ENCODE peak calls at places on chromosomes 1 and 21, in eight cellular contexts. One of them, this sample, is unnamed. For H3K9me3, the result is how much of the 10 kb centered on the place peaks cover.

GRCh38 chr1:22207605-22208264 is 64.8 kb upstream of the WNT4 start:
- DNase-seq in HCT116: no peak
- DNase-seq in transverse colon: no peak
- DNase-seq in heart right ventricle: no peak
- DNase-seq in endodermal cell: no peak
- DNase-seq in IMR-90: no peak
- DNase-seq in breast epithelium: no peak
- DNase-seq in stomach: no peak
- DNase-seq in this sample: no peak

GRCh38 chr21:21199342-21200102 is 201.3 kb downstream of the NCAM2 start:
- DNase-seq in HCT116: no peak
- DNase-seq in transverse colon: no peak
- DNase-seq in heart right ventricle: no peak
- DNase-seq in endodermal cell: no peak
- DNase-seq in IMR-90: no peak
- DNase-seq in breast epithelium: no peak
- DNase-seq in stomach: no peak
- DNase-seq in this sample: no peak

GRCh38 chr1:177873238-177873637 is 96.6 kb downstream of the SEC16B start:
- DNase-seq in HCT116: no peak
- DNase-seq in transverse colon: no peak
- DNase-seq in heart right ventricle: no peak
- DNase-seq in endodermal cell: no peak
- DNase-seq in IMR-90: peak
- DNase-seq in breast epithelium: no peak
- DNase-seq in stomach: no peak
- DNase-seq in this sample: no peak

GRCh38 chr1:230957580-230957989 is 21.1 kb downstream of the TTC13 start:
- DNase-seq in HCT116: no peak
- DNase-seq in transverse colon: no peak
- DNase-seq in heart right ventricle: no peak
- DNase-seq in endodermal cell: no peak
- DNase-seq in IMR-90: no peak
- DNase-seq in breast epithelium: no peak
- DNase-seq in stomach: no peak
- DNase-seq in this sample: no peak

GRCh38 chr1:167443757-167444156 is 74.6 kb downstream of the CD247 start:
- DNase-seq in HCT116: no peak
- DNase-seq in transverse colon: no peak
- DNase-seq in heart right ventricle: no peak
- DNase-seq in endodermal cell: no peak
- DNase-seq in IMR-90: no peak
- DNase-seq in breast epithelium: no peak
- DNase-seq in stomach: no peak
- DNase-seq in this sample: no peak

GRCh38 chr1:1115136-1115829 is 606 bp downstream of the C1orf159 start:
- DNase-seq in HCT116: no peak
- DNase-seq in transverse colon: peak
- DNase-seq in heart right ventricle: peak
- DNase-seq in endodermal cell: peak
- DNase-seq in IMR-90: no peak
- DNase-seq in breast epithelium: no peak
- DNase-seq in stomach: no peak
- DNase-seq in this sample: no peak

GRCh38 chr21:17612023-17612564 is 607 bp downstream of the BTG3 start:
- DNase-seq in HCT116: no peak
- DNase-seq in transverse colon: peak
- DNase-seq in heart right ventricle: peak
- DNase-seq in endodermal cell: peak
- DNase-seq in IMR-90: peak
- DNase-seq in breast epithelium: peak
- DNase-seq in stomach: peak
- DNase-seq in this sample: peak

GRCh38 chr1:52477876-52478275 is 73.5 kb downstream of the PRPF38A start:
- DNase-seq in HCT116: no peak
- DNase-seq in transverse colon: no peak
- DNase-seq in heart right ventricle: no peak
- DNase-seq in endodermal cell: no peak
- DNase-seq in IMR-90: no peak
- DNase-seq in breast epithelium: no peak
- DNase-seq in stomach: no peak
- DNase-seq in this sample: peak

GRCh38 chr21:42760361-42760970 is 107.0 kb downstream of the PDE9A start:
- DNase-seq in HCT116: no peak
- DNase-seq in transverse colon: no peak
- DNase-seq in heart right ventricle: no peak
- DNase-seq in endodermal cell: no peak
- DNase-seq in IMR-90: no peak
- DNase-seq in breast epithelium: no peak
- DNase-seq in stomach: no peak
- DNase-seq in this sample: no peak

GRCh38 chr1:17250601-17251000 is 1.7 kb downstream of the PADI3 start:
- DNase-seq in HCT116: no peak
- DNase-seq in transverse colon: peak
- DNase-seq in heart right ventricle: no peak
- DNase-seq in endodermal cell: no peak
- DNase-seq in IMR-90: no peak
- DNase-seq in breast epithelium: peak
- DNase-seq in stomach: no peak
- DNase-seq in this sample: no peak

GRCh38 chr21:34743831-34744230 is 75.0 kb downstream of the CLIC6 start:
- DNase-seq in HCT116: peak
- DNase-seq in transverse colon: peak
- DNase-seq in heart right ventricle: no peak
- DNase-seq in endodermal cell: no peak
- DNase-seq in IMR-90: peak
- DNase-seq in breast epithelium: peak
- DNase-seq in stomach: peak
- DNase-seq in this sample: no peak

GRCh38 chr1:15178571-15179484 is 25.3 kb downstream of the TMEM51 start:
- DNase-seq in HCT116: peak
- DNase-seq in transverse colon: no peak
- DNase-seq in heart right ventricle: no peak
- DNase-seq in endodermal cell: no peak
- DNase-seq in IMR-90: peak
- DNase-seq in breast epithelium: no peak
- DNase-seq in stomach: no peak
- DNase-seq in this sample: no peak

GRCh38 chr1:210438928-210439841 is 110.5 kb downstream of the HHAT start:
- DNase-seq in HCT116: no peak
- DNase-seq in transverse colon: no peak
- DNase-seq in heart right ventricle: no peak
- DNase-seq in endodermal cell: no peak
- DNase-seq in IMR-90: peak
- DNase-seq in breast epithelium: no peak
- DNase-seq in stomach: no peak
- DNase-seq in this sample: no peak

GRCh38 chr1:153561401-153561985 is 4.2 kb downstream of the S100A2 start:
- DNase-seq in HCT116: no peak
- DNase-seq in transverse colon: no peak
- DNase-seq in heart right ventricle: no peak
- DNase-seq in endodermal cell: no peak
- DNase-seq in IMR-90: no peak
- DNase-seq in breast epithelium: no peak
- DNase-seq in stomach: no peak
- DNase-seq in this sample: no peak

GRCh38 chr1:201896951-201897391 is 8.3 kb downstream of the SHISA4 start:
- DNase-seq in HCT116: no peak
- DNase-seq in transverse colon: peak
- DNase-seq in heart right ventricle: no peak
- DNase-seq in endodermal cell: no peak
- DNase-seq in IMR-90: peak
- DNase-seq in breast epithelium: no peak
- DNase-seq in stomach: no peak
- DNase-seq in this sample: peak

GRCh38 chr1:35807614-35808375 is at the start of gene AGO4:
- DNase-seq in HCT116: no peak
- DNase-seq in transverse colon: peak
- DNase-seq in heart right ventricle: peak
- DNase-seq in endodermal cell: peak
- DNase-seq in IMR-90: peak
- DNase-seq in breast epithelium: no peak
- DNase-seq in stomach: peak
- DNase-seq in this sample: peak

GRCh38 chr21:35933466-35933865 is 126.9 kb downstream of the SETD4 start:
- DNase-seq in HCT116: peak
- DNase-seq in transverse colon: peak
- DNase-seq in heart right ventricle: peak
- DNase-seq in endodermal cell: peak
- DNase-seq in IMR-90: peak
- DNase-seq in breast epithelium: no peak
- DNase-seq in stomach: no peak
- DNase-seq in this sample: peak
- TF ChIP-seq CTCF in HCT116: no peak
- TF ChIP-seq CTCF in transverse colon: no peak
- TF ChIP-seq CTCF in heart right ventricle: peak
- TF ChIP-seq CTCF in endodermal cell: peak
- TF ChIP-seq CTCF in IMR-90: peak
- TF ChIP-seq CTCF in breast epithelium: no peak
- TF ChIP-seq CTCF in stomach: no peak
- TF ChIP-seq CTCF in this sample: no peak

GRCh38 chr1:248243204-248243603 is 12.0 kb downstream of the OR2M4 start:
- DNase-seq in HCT116: no peak
- DNase-seq in transverse colon: no peak
- DNase-seq in heart right ventricle: no peak
- DNase-seq in endodermal cell: peak
- DNase-seq in IMR-90: peak
- DNase-seq in breast epithelium: no peak
- DNase-seq in stomach: no peak
- DNase-seq in this sample: peak

GRCh38 chr1:248239478-248239877 is 8.3 kb downstream of the OR2M4 start:
- DNase-seq in HCT116: no peak
- DNase-seq in transverse colon: no peak
- DNase-seq in heart right ventricle: no peak
- DNase-seq in endodermal cell: no peak
- DNase-seq in IMR-90: no peak
- DNase-seq in breast epithelium: no peak
- DNase-seq in stomach: no peak
- DNase-seq in this sample: no peak
- H3K9me3 ChIP-seq in HCT116: under half
- H3K9me3 ChIP-seq in transverse colon: under half
- H3K9me3 ChIP-seq in heart right ventricle: under half
- H3K9me3 ChIP-seq in endodermal cell: half or more
- H3K9me3 ChIP-seq in IMR-90: under half
- H3K9me3 ChIP-seq in breast epithelium: under half
- H3K9me3 ChIP-seq in stomach: under half
- H3K9me3 ChIP-seq in this sample: under half

GRCh38 chr1:18766328-18766727 is 93.1 kb downstream of the TAS1R2 start:
- DNase-seq in HCT116: no peak
- DNase-seq in transverse colon: no peak
- DNase-seq in heart right ventricle: no peak
- DNase-seq in endodermal cell: no peak
- DNase-seq in IMR-90: no peak
- DNase-seq in breast epithelium: no peak
- DNase-seq in stomach: no peak
- DNase-seq in this sample: no peak

GRCh38 chr1:18760156-18760555 is 99.3 kb downstream of the TAS1R2 start:
- DNase-seq in HCT116: no peak
- DNase-seq in transverse colon: no peak
- DNase-seq in heart right ventricle: no peak
- DNase-seq in endodermal cell: no peak
- DNase-seq in IMR-90: no peak
- DNase-seq in breast epithelium: no peak
- DNase-seq in stomach: no peak
- DNase-seq in this sample: peak

GRCh38 chr1:18764362-18764761 is 95.1 kb downstream of the TAS1R2 start:
- DNase-seq in HCT116: no peak
- DNase-seq in transverse colon: no peak
- DNase-seq in heart right ventricle: no peak
- DNase-seq in endodermal cell: no peak
- DNase-seq in IMR-90: no peak
- DNase-seq in breast epithelium: no peak
- DNase-seq in stomach: no peak
- DNase-seq in this sample: peak

GRCh38 chr1:18765725-18766124 is 93.7 kb downstream of the TAS1R2 start:
- DNase-seq in HCT116: no peak
- DNase-seq in transverse colon: no peak
- DNase-seq in heart right ventricle: no peak
- DNase-seq in endodermal cell: no peak
- DNase-seq in IMR-90: no peak
- DNase-seq in breast epithelium: no peak
- DNase-seq in stomach: no peak
- DNase-seq in this sample: no peak

DNA sequence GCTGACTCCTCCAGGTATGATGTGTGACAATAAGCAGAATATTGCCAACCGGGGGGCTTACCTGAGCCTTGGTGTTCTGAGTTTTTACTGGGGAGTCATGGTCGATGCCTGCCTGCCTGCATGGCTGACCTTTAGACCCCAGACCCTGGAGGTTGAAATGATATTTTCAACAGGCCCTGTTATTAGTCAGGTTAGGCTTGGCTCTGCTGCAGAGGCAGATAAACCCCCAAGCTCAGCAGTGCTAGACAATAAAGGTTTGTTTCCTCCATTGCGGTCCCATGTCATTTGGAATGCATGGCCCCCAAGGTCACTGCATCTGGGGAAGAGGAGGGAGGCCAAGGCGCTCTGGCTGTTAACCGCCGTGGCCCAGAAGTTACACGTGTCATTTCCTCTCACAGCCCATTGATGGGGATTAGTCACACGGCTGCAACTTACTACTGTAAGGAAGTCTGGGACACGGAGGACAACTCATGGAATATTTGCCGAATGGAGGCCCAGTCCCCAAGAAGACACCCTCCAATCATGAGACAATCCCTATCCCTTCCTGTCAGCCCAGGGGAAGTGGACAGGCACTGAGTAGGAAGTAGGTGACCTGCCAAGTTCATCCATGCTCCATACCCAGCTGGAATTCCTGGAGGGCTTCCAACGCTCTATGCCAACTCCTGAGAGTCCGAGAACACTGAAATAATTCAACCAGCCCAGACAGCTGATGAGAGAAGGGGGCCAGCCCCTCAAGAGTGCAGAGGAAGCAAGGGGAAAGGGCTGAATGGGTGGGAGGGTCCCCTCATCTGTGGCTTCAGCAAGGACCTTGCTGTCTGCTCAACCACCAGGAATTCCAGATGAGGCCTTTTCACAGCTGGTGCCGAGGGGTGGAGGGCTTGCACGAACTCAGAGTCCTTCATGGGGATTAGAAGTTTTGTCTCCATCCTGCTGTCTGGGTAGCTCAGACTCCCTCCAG is 97.2 kb downstream of the TAS1R2 start:
- DNase-seq in HCT116: no peak
- DNase-seq in transverse colon: no peak
- DNase-seq in heart right ventricle: no peak
- DNase-seq in endodermal cell: no peak
- DNase-seq in IMR-90: no peak
- DNase-seq in breast epithelium: no peak
- DNase-seq in stomach: no peak
- DNase-seq in this sample: peak
- H3K27ac ChIP-seq in HCT116: no peak
- H3K27ac ChIP-seq in transverse colon: no peak
- H3K27ac ChIP-seq in heart right ventricle: no peak
- H3K27ac ChIP-seq in endodermal cell: no peak
- H3K27ac ChIP-seq in IMR-90: no peak
- H3K27ac ChIP-seq in breast epithelium: no peak
- H3K27ac ChIP-seq in stomach: no peak
- H3K27ac ChIP-seq in this sample: peak

DNA sequence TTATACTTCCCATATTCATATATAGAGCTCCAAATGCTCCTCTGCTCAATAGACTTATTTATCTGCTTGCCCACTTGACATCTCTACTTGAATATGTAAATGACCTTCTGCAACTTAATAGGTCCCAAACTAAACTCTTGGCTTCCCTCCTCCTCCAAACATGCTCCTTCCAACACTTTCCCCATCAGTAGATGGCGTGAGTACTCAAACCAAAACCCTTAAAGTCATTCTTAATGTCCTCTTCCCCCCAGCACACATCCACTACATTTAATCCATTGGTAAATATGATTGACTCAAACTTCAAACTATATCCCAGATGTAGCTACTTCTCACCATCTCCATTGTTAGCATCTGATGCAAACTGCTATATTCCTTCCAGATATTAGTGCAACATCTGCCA is 48.5 kb upstream of the PBX1 start:
- DNase-seq in HCT116: no peak
- DNase-seq in transverse colon: no peak
- DNase-seq in heart right ventricle: no peak
- DNase-seq in endodermal cell: no peak
- DNase-seq in IMR-90: peak
- DNase-seq in breast epithelium: no peak
- DNase-seq in stomach: no peak
- DNase-seq in this sample: no peak
- TF ChIP-seq CTCF in HCT116: no peak
- TF ChIP-seq CTCF in transverse colon: no peak
- TF ChIP-seq CTCF in heart right ventricle: peak
- TF ChIP-seq CTCF in endodermal cell: peak
- TF ChIP-seq CTCF in IMR-90: peak
- TF ChIP-seq CTCF in breast epithelium: no peak
- TF ChIP-seq CTCF in stomach: no peak
- TF ChIP-seq CTCF in this sample: no peak